ENCODE peak calls at places on chromosomes 3 and 15, in four cellular contexts. V is HepG2, W is H1, A is K562. Q is an unnamed sample.

GRCh38 chr15:59116141-59116540 is 11.2 kb downstream of the CCNB2 start:
- DNase-seq in A (no peak), V (no peak), W (no peak), Q (no peak)

GRCh38 chr3:23959147-23959900 is 14.2 kb downstream of the NR1D2 start:
- DNase-seq in V (peak), W (no peak), A (no peak), Q (peak)

GRCh38 chr3:149305376-149305775 is 28.1 kb downstream of the TM4SF18 start:
- DNase-seq in V (no peak), A (no peak), W (no peak), Q (no peak)

GRCh38 chr15:42156266-42156922 is at the start of gene PLA2G4F:
- DNase-seq in V (no peak), A (no peak), W (no peak), Q (no peak)

GRCh38 chr3:71536376-71536965 is 47.1 kb downstream of the FOXP1 start:
- DNase-seq in V (no peak), A (no peak), W (no peak), Q (peak)

GRCh38 chr15:32840481-32841245 is 122.9 kb downstream of the GREM1 start:
- DNase-seq in A (no peak), V (no peak), W (no peak), Q (no peak)

GRCh38 chr3:65886376-65886775 is 152.3 kb downstream of the MAGI1 start:
- DNase-seq in A (no peak), V (no peak), W (no peak), Q (no peak)

GRCh38 chr15:43104426-43104825 is 1.4 kb downstream of the UBR1 start:
- DNase-seq in W (no peak), V (peak), A (peak), Q (no peak)

GRCh38 chr3:37082317-37082716 is 89.0 kb downstream of the MLH1 start:
- DNase-seq in A (no peak), W (no peak), V (peak), Q (no peak)

GRCh38 chr3:12884104-12884742 is 42.9 kb upstream of the RPL32 start:
- DNase-seq in W (no peak), V (no peak), A (no peak), Q (no peak)

GRCh38 chr15:58244546-58244945 is 106.4 kb downstream of the AQP9 start:
- DNase-seq in A (no peak), V (no peak), W (no peak), Q (no peak)

GRCh38 chr3:15420871-15421270 is 6.5 kb downstream of the METTL6 start:
- DNase-seq in A (no peak), W (no peak), V (no peak), Q (peak)

GRCh38 chr3:99862208-99862607 is 44.5 kb downstream of the CMSS1 start:
- DNase-seq in V (no peak), A (no peak), W (no peak), Q (peak)
- TF ChIP-seq JUN in V (no peak), A (no peak), W (no peak), Q (peak)

GRCh38 chr3:39147711-39148115 is 5.7 kb downstream of the CSRNP1 start:
- DNase-seq in W (no peak), A (no peak), V (no peak), Q (peak)

GRCh38 chr3:39149498-39150169 is 3.8 kb downstream of the CSRNP1 start:
- DNase-seq in W (no peak), V (no peak), A (no peak), Q (no peak)

GRCh38 chr3:39147374-39147709 is 6.0 kb downstream of the CSRNP1 start:
- DNase-seq in W (no peak), V (no peak), A (no peak), Q (no peak)

GRCh38 chr3:39149059-39149455 is 4.3 kb downstream of the CSRNP1 start:
- DNase-seq in A (no peak), W (no peak), V (no peak), Q (no peak)

DNA sequence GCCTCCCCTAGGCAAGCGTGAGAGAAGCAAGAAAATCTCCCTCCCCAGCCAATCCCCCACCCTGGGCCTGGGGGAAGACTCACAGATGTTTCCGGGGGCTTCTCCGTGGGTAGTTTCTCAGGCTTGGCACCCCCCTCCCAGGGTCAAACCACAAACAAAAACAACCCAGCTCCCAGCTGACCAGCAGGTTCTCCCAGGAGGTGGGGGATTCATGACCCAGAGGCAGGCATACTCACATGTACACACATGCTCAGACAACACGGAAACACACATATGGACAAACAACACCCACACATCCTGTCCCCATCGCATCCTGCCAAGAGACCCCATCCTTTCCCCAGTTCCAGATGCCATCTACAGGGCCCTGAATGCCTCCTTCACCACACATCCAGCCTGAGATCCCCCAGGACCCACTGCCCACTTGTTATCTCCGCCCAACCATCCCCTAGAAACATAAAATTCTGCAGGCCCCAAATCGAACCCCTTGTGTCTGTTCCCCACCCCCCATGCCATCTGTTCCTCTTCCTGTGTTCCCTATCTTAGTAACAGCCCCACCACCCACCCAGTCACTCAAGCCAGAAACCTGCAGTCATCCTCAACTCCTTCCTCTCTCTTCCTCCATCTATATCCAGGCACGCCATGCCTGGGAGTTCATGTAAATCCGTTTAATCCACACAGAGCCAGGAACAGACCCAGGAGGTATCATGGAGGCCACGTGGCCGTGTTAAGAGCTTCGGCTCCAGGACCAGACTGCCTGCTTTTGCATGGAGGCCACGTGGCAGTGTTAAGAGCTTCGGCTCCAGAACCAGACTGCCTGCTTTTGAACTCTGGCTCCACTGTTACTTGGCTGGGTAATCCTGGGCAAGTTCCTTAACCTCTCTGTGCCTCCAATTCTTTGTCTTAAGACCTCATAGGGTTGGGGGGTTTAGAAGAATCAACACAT is 5.0 kb downstream of the CSRNP1 start:
- DNase-seq in V (no peak), A (peak), W (no peak), Q (peak)
- TF ChIP-seq POLR2AphosphoS5 in V (no peak), A (no peak), W (no peak), Q (peak)

DNA sequence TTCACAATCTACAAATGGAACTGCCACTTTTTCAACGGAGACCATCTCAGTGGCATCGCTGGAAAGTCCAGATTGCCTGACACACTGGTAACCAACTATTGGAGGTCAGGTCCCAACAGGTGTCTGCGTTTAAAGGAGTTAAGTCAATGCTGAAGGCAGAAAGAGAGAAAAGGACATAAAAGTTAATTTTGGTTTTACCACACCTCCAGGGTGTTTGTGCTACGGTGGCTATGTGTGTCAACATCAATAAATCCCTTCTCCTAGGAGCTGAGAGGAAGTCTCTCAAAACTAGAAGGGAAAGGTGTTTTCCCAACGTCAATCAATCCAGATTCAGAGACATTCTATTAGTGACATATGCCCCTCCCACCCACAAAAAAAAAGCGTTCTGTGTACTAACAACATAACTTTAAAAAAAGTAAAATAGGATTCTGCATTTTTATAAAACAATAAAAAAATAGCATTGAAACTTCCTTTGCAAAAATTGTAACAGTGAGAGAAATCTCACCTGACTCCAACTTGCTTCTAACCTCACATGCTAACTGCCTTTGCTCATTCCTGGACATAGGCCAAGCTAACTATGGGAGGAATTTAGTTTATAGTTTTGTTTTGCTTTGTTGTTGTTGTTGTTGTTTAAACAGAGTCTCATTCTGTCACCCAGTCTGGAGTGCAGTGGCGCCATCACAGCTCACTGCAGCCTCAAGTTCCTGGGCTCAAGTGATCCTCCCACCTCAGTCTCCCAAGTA is 58.7 kb downstream of the GATM start:
- DNase-seq in A (no peak), W (no peak), V (no peak), Q (no peak)
- TF ChIP-seq JUN in A (no peak), W (no peak), V (no peak), Q (no peak)

DNA sequence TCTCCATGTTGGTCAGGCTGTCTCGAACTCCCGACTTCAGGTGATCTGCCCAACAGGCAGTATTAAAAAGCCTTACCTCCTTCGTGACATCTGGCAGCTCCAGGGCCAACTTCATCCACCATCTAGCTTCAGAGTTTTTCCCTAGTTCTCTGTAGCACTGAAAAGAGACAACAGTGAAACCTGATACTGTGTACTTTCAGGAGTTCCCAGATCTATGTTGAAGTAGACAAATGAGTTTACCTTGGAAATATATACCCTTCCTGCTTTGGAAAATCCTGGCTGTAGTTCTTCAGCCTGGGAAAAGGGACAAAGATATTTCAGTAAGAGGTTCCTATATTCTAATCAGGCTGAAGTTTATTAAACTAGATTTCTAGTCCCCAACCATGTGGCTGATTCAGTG is 18.0 kb downstream of the RMDN3 start:
- DNase-seq in A (no peak), W (no peak), V (no peak), Q (no peak)
- TF ChIP-seq POLR2AphosphoS5 in A (no peak), W (no peak), V (no peak), Q (no peak)

GRCh38 chr3:94453864-94454263 is 391.0 kb downstream of the NSUN3 start:
- DNase-seq in A (no peak), W (no peak), V (no peak), Q (no peak)
- TF ChIP-seq JUN in A (no peak), W (no peak), V (no peak), Q (no peak)

DNA sequence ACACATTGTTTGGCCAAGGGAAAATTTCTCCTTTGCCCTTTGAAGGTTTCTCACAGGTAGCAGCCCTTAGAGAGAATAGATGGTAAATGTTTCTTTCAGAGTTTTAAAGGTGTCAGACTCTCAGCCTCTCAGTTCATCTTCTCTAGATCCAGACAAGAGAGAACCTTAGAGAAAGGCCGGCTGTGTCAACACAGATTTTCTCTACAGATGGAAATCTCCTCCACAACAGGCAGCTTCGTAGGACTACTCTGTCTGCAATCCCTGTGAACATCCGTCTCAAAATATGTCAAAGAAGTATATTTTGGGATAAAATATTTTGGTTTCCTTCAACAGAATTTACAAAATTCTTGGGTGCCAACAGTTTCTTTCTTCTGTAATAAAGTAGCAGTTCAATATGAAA is 282.1 kb upstream of the POU1F1 start:
- DNase-seq in A (no peak), V (no peak), W (no peak), Q (no peak)
- TF ChIP-seq POLR2AphosphoS5 in A (no peak), V (no peak), W (no peak), Q (no peak)